ENCODE peak calls at places on chromosome 20, in eight cellular contexts. V is GM23248; O is left lung; N is CD4-positive, alpha-beta T cell; F is SK-N-MC; G is CD8-positive, alpha-beta T cell; Q is spleen; D is HepG2. K is an unnamed sample.

GRCh38 chr20:10185741-10186558 is 32.7 kb upstream of the SNAP25 start:
- DNase-seq in V (no peak), O (no peak), N (no peak), F (no peak), G (no peak), Q (no peak), D (peak; percentile 25), K (no peak)

GRCh38 chr20:38239406-38239805 is 21.1 kb downstream of the KIAA1755 start:
- DNase-seq in V (no peak), O (no peak), N (no peak), F (no peak), G (no peak), Q (no peak), D (no peak), K (no peak)

GRCh38 chr20:20225325-20225724 is 142.6 kb upstream of the INSM1 start:
- DNase-seq in V (no peak), O (no peak), N (no peak), F (no peak), G (no peak), Q (no peak), D (no peak), K (no peak)

GRCh38 chr20:39899881-39900280 is 789.2 kb downstream of the MAFB start:
- DNase-seq in V (no peak), O (no peak), N (no peak), F (no peak), G (no peak), Q (no peak), D (no peak), K (no peak)

GRCh38 chr20:51528263-51529026 is 14.1 kb downstream of the NFATC2 start:
- DNase-seq in V (no peak), O (no peak), N (peak; percentile 14), F (no peak), G (no peak), Q (no peak), D (no peak), K (no peak)

GRCh38 chr20:7722564-7722963 is 217.7 kb downstream of the HAO1 start:
- DNase-seq in V (peak; percentile 68), O (no peak), N (no peak), F (no peak), G (no peak), Q (no peak), D (no peak), K (no peak)

GRCh38 chr20:5650191-5650691 is 100.0 kb upstream of the SHLD1 start:
- DNase-seq in V (peak; percentile 25), O (no peak), N (no peak), F (no peak), G (no peak), Q (no peak), D (no peak), K (no peak)

GRCh38 chr20:32232487-32232886 is 24.8 kb downstream of the POFUT1 start:
- DNase-seq in V (no peak), O (no peak), N (no peak), F (no peak), G (no peak), Q (no peak), D (no peak), K (no peak)

GRCh38 chr20:54042021-54042420 is 28.4 kb downstream of the BCAS1 start:
- DNase-seq in V (no peak), O (no peak), N (no peak), F (no peak), G (no peak), Q (no peak), D (no peak), K (no peak)

GRCh38 chr20:5073154-5074049 is 46.4 kb downstream of the PCNA start:
- DNase-seq in V (peak; percentile 92), O (peak; percentile 91), N (no peak), F (no peak), G (no peak), Q (peak; percentile 86), D (peak; percentile 87), K (no peak)

GRCh38 chr20:15227102-15227501 is 889.7 kb upstream of the FLRT3 start:
- DNase-seq in V (no peak), O (no peak), N (no peak), F (no peak), G (no peak), Q (no peak), D (no peak), K (no peak)

GRCh38 chr20:34709836-34710567 is 5.9 kb downstream of the TP53INP2 start:
- DNase-seq in V (peak; percentile 82), O (peak; percentile 88), N (no peak), F (no peak), G (no peak), Q (peak; percentile 91), D (no peak), K (no peak)

GRCh38 chr20:32059189-32059588 is 7.1 kb downstream of the HCK start:
- DNase-seq in V (no peak), O (no peak), N (no peak), F (no peak), G (no peak), Q (no peak), D (no peak), K (no peak)

GRCh38 chr20:18388860-18389259 is 78.0 kb downstream of the DZANK1 start:
- DNase-seq in V (peak; percentile 53), O (no peak), N (no peak), F (no peak), G (no peak), Q (no peak), D (peak; percentile 95), K (no peak)

GRCh38 chr20:5297280-5298004 is 19.3 kb downstream of the PROKR2 start:
- DNase-seq in V (peak; percentile 6), O (no peak), N (no peak), F (no peak), G (no peak), Q (no peak), D (peak; percentile 81), K (no peak)

GRCh38 chr20:646107-646867 is 6.7 kb downstream of the SRXN1 start:
- DNase-seq in V (no peak), O (no peak), N (no peak), F (no peak), G (no peak), Q (no peak), D (peak; percentile 84), K (no peak)

GRCh38 chr20:8389381-8390368 is 257.6 kb downstream of the PLCB1 start:
- DNase-seq in V (peak; percentile 67), O (no peak), N (no peak), F (peak; percentile 61), G (no peak), Q (no peak), D (peak; percentile 55), K (no peak)

GRCh38 chr20:2874456-2874855 is 1.2 kb downstream of the PTPRA start:
- DNase-seq in V (peak; percentile 51), O (no peak), N (no peak), F (no peak), G (no peak), Q (no peak), D (no peak), K (no peak)

GRCh38 chr20:2878515-2878914 is 5.2 kb downstream of the PTPRA start:
- DNase-seq in V (no peak), O (no peak), N (no peak), F (no peak), G (no peak), Q (no peak), D (no peak), K (no peak)

GRCh38 chr20:2875690-2876203 is 2.5 kb downstream of the PTPRA start:
- DNase-seq in V (no peak), O (no peak), N (no peak), F (no peak), G (no peak), Q (no peak), D (no peak), K (no peak)

GRCh38 chr20:2880650-2881049 is 7.4 kb downstream of the PTPRA start:
- DNase-seq in V (no peak), O (no peak), N (no peak), F (no peak), G (no peak), Q (no peak), D (no peak), K (no peak)

GRCh38 chr20:2879148-2879547 is 5.9 kb downstream of the PTPRA start:
- DNase-seq in V (peak; percentile 95), O (no peak), N (no peak), F (no peak), G (no peak), Q (no peak), D (no peak), K (no peak)
- H3K9me3 ChIP-seq in V (no peaks in the 10 kb centered on the region), O (no peaks in the 10 kb centered on the region), N (no peaks in the 10 kb centered on the region), F (no peaks in the 10 kb centered on the region), G (no peaks in the 10 kb centered on the region), Q (no peaks in the 10 kb centered on the region), D (no peaks in the 10 kb centered on the region), K (no peaks in the 10 kb centered on the region)

GRCh38 chr20:3126527-3126859 is 33.2 kb downstream of the FASTKD5 start:
- DNase-seq in V (no peak), O (no peak), N (no peak), F (no peak), G (no peak), Q (no peak), D (no peak), K (no peak)

GRCh38 chr20:3121955-3122610 is 37.6 kb upstream of the AVP start:
- DNase-seq in V (no peak), O (no peak), N (no peak), F (no peak), G (no peak), Q (no peak), D (no peak), K (no peak)

GRCh38 chr20:3121271-3121911 is 36.9 kb upstream of the AVP start:
- DNase-seq in V (no peak), O (no peak), N (peak; percentile 18), F (no peak), G (no peak), Q (no peak), D (no peak), K (no peak)

GRCh38 chr20:3119044-3119443 is 34.5 kb upstream of the AVP start:
- DNase-seq in V (peak; percentile 18), O (no peak), N (no peak), F (no peak), G (no peak), Q (no peak), D (no peak), K (no peak)

GRCh38 chr20:3123542-3123941 is 36.1 kb downstream of the FASTKD5 start:
- DNase-seq in V (no peak), O (no peak), N (no peak), F (no peak), G (no peak), Q (no peak), D (no peak), K (no peak)
- H3K9me3 ChIP-seq in V (no peaks in the 10 kb centered on the region), O (no peaks in the 10 kb centered on the region), N (no peaks in the 10 kb centered on the region), F (no peaks in the 10 kb centered on the region), G (no peaks in the 10 kb centered on the region), Q (peaks cover 33% of the 10 kb centered on the region), D (no peaks in the 10 kb centered on the region), K (no peaks in the 10 kb centered on the region)

GRCh38 chr20:55977723-55978481 is 27.4 kb downstream of the CBLN4 start:
- DNase-seq in V (no peak), O (no peak), N (no peak), F (no peak), G (no peak), Q (no peak), D (no peak), K (no peak)

GRCh38 chr20:55978550-55978949 is 26.8 kb downstream of the CBLN4 start:
- DNase-seq in V (no peak), O (no peak), N (no peak), F (no peak), G (no peak), Q (no peak), D (no peak), K (no peak)

GRCh38 chr20:55974491-55975202 is 30.7 kb downstream of the CBLN4 start:
- DNase-seq in V (no peak), O (peak; percentile 54), N (no peak), F (no peak), G (no peak), Q (no peak), D (no peak), K (no peak)
- H3K9me3 ChIP-seq in V (no peaks in the 10 kb centered on the region), O (no peaks in the 10 kb centered on the region), N (no peaks in the 10 kb centered on the region), F (no peaks in the 10 kb centered on the region), G (no peaks in the 10 kb centered on the region), Q (no peaks in the 10 kb centered on the region), D (peaks cover 100% of the 10 kb centered on the region), K (no peaks in the 10 kb centered on the region)

GRCh38 chr20:55953201-55953600 is 52.1 kb downstream of the CBLN4 start:
- DNase-seq in V (no peak), O (no peak), N (no peak), F (no peak), G (no peak), Q (no peak), D (no peak), K (no peak)
- H3K9me3 ChIP-seq in V (no peaks in the 10 kb centered on the region), O (peaks cover 6% of the 10 kb centered on the region), N (peaks cover 9% of the 10 kb centered on the region), F (no peaks in the 10 kb centered on the region), G (no peaks in the 10 kb centered on the region), Q (peaks cover 23% of the 10 kb centered on the region), D (peaks cover 98% of the 10 kb centered on the region), K (peaks cover 3% of the 10 kb centered on the region)

K was measured in T-helper 17 cell.